ENCODE peak calls at places on chromosomes 3 and 15, in nine cellular contexts. N, C, T, Y, A, M, F, X and E are unnamed samples.
A peak's percentile ranks its signal among the peaks of the same experiment; 100 is the strongest.

GRCh38 chr3:112813016-112813415 is 33.6 kb downstream of the CD200R1L start:
- DNase-seq in N (no peak), C (no peak), T (no peak), Y (no peak), A (no peak), M (no peak), F (no peak), X (no peak), E (no peak)

GRCh38 chr15:68700395-68701123 is 120.1 kb downstream of the ANP32A start:
- DNase-seq in N (peak; percentile 67), C (no peak), T (no peak), Y (peak; percentile 11), A (no peak), M (no peak), F (no peak), X (peak; percentile 76), E (peak; percentile 75)

GRCh38 chr15:56772868-56773639 is 39.7 kb upstream of the ZNF280D start:
- DNase-seq in N (no peak), C (no peak), T (no peak), Y (no peak), A (no peak), M (no peak), F (no peak), X (no peak), E (no peak)

GRCh38 chr3:137047240-137047639 is 89.5 kb downstream of the IL20RB start:
- DNase-seq in N (no peak), C (no peak), T (no peak), Y (no peak), A (no peak), M (no peak), F (no peak), X (no peak), E (no peak)

GRCh38 chr15:51121118-51121517 is 26.4 kb upstream of the TNFAIP8L3 start:
- DNase-seq in N (no peak), C (peak; percentile 41), T (peak; percentile 86), Y (peak; percentile 77), A (peak; percentile 78), M (no peak), F (peak; percentile 42), X (no peak), E (peak; percentile 61)

GRCh38 chr3:81666502-81667121 is 94.8 kb downstream of the GBE1 start:
- DNase-seq in N (no peak), C (no peak), T (no peak), Y (no peak), A (peak; percentile 3), M (no peak), F (no peak), X (no peak), E (no peak)

GRCh38 chr3:72439321-72440183 is 408.7 kb downstream of the SHQ1 start:
- DNase-seq in N (no peak), C (no peak), T (no peak), Y (no peak), A (no peak), M (no peak), F (no peak), X (no peak), E (no peak)

GRCh38 chr3:100641471-100642032 is 32.2 kb downstream of the ADGRG7 start:
- DNase-seq in N (no peak), C (no peak), T (no peak), Y (no peak), A (no peak), M (no peak), F (no peak), X (no peak), E (no peak)

GRCh38 chr15:67618312-67618711 is 75.8 kb downstream of the MAP2K5 start:
- DNase-seq in N (no peak), C (no peak), T (no peak), Y (no peak), A (no peak), M (no peak), F (no peak), X (no peak), E (no peak)

GRCh38 chr15:73696641-73697001 is 12.4 kb downstream of the CD276 start:
- DNase-seq in N (no peak), C (no peak), T (no peak), Y (no peak), A (no peak), M (no peak), F (no peak), X (no peak), E (no peak)

GRCh38 chr3:66991478-66991877 is 6.6 kb upstream of the KBTBD8 start:
- DNase-seq in N (no peak), C (no peak), T (no peak), Y (peak; percentile 83), A (no peak), M (no peak), F (no peak), X (no peak), E (no peak)

GRCh38 chr3:4741404-4742307 is 237.6 kb upstream of the BHLHE40 start:
- DNase-seq in N (no peak), C (peak; percentile 64), T (no peak), Y (peak; percentile 90), A (peak; percentile 89), M (peak; percentile 65), F (peak; percentile 85), X (no peak), E (peak; percentile 75)

GRCh38 chr15:78565951-78566774 is 843 bp downstream of the CHRNA5 start:
- DNase-seq in N (no peak), C (no peak), T (no peak), Y (no peak), A (peak; percentile 49), M (no peak), F (peak; percentile 16), X (no peak), E (no peak)

GRCh38 chr3:4583441-4583840 is 90.3 kb downstream of the ITPR1 start:
- DNase-seq in N (no peak), C (no peak), T (no peak), Y (peak; percentile 26), A (no peak), M (no peak), F (no peak), X (no peak), E (peak; percentile 39)

GRCh38 chr3:107959767-107960166 is 131.1 kb downstream of the CD47 start:
- DNase-seq in N (no peak), C (no peak), T (no peak), Y (no peak), A (no peak), M (no peak), F (no peak), X (no peak), E (no peak)

GRCh38 chr15:78456391-78456790 is 18.4 kb downstream of the IREB2 start:
- DNase-seq in N (no peak), C (no peak), T (no peak), Y (no peak), A (no peak), M (no peak), F (no peak), X (no peak), E (no peak)

GRCh38 chr15:85793641-85794597 is 806 bp downstream of the KLHL25 start:
- DNase-seq in N (peak; percentile 49), C (peak; percentile 58), T (no peak), Y (no peak), A (peak; percentile 41), M (peak; percentile 61), F (peak; percentile 56), X (no peak), E (peak; percentile 61)

GRCh38 chr3:57275393-57275792 is 17.1 kb downstream of the ASB14 start:
- DNase-seq in N (no peak), C (no peak), T (no peak), Y (no peak), A (no peak), M (no peak), F (no peak), X (no peak), E (no peak)

GRCh38 chr15:91055548-91056331 is 33.3 kb upstream of the VPS33B start:
- DNase-seq in N (peak; percentile 87), C (peak; percentile 40), T (no peak), Y (peak; percentile 11), A (peak; percentile 91), M (peak; percentile 54), F (peak; percentile 74), X (peak; percentile 24), E (no peak)

DNA sequence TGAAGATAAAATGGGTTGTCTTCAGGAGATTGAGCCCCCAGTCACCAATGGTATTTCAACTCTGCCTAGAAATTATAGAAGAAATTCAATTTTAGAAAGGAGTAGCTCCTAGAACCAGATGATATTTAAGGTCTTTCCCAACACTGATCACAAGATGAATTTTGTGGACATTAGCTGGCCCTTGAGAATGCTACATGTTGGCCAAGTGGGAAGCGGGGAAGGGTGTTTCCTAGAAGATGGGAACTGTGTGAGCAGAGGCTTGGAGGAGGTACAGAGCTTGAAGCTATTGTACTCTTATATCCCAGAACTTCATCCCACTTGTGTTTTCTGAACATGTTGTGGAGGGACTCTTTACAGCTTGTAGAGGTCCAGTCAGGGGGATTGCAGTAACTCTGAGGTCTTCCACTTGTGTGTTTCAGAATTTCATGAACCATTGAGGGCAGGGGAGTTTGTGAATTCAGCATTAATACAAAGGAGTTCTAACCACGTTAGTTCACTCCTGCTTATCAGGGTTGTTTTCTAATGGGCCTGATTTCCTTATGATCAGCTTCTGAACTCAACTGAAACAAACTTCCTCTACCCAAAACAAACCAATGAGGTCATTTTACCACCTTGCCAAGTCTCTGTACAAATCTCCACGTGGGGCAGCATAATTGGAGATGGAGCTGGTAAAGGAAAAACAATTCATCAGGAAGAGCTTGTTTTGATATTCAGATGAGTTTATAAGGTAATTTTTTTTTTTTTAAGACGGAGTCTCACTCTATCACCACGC is 152.6 kb upstream of the TPM1 start:
- DNase-seq in N (no peak), C (no peak), T (no peak), Y (no peak), A (no peak), M (no peak), F (peak; percentile 57), X (no peak), E (no peak)
- TF ChIP-seq CTCF in N (no peak), C (no peak), T (no peak), Y (no peak), A (no peak), M (no peak), F (peak; percentile 17), X (no peak), E (no peak)

GRCh38 chr15:63971427-63971805 is 74.9 kb downstream of the DAPK2 start:
- DNase-seq in N (no peak), C (no peak), T (no peak), Y (no peak), A (no peak), M (no peak), F (no peak), X (no peak), E (no peak)
- H3K27ac ChIP-seq in N (no peak overlapping the region), C (peak overlapping the region; percentile 70), T (no peak overlapping the region), Y (peak overlapping the region; percentile 31), A (no peak overlapping the region), M (no peak overlapping the region), F (peak overlapping the region; percentile 86), X (peak overlapping the region; percentile 87), E (no peak overlapping the region)

GRCh38 chr3:119810018-119810435 is 28.1 kb downstream of the NR1I2 start:
- DNase-seq in N (peak; percentile 6), C (peak; percentile 59), T (no peak), Y (no peak), A (no peak), M (peak; percentile 34), F (peak; percentile 42), X (peak; percentile 23), E (no peak)
- TF ChIP-seq CTCF in N (no peak), C (no peak), T (no peak), Y (peak; percentile 33), A (peak; percentile 14), M (no peak), F (peak; percentile 15), X (peak; percentile 36), E (no peak)

GRCh38 chr15:93520206-93520605 is 431.2 kb upstream of the RGMA start:
- DNase-seq in N (no peak), C (no peak), T (no peak), Y (no peak), A (no peak), M (no peak), F (no peak), X (no peak), E (no peak)

GRCh38 chr15:93515256-93516044 is 426.4 kb upstream of the RGMA start:
- DNase-seq in N (no peak), C (no peak), T (no peak), Y (no peak), A (no peak), M (no peak), F (no peak), X (peak; percentile 35), E (peak; percentile 44)
- H3K27ac ChIP-seq in N (no peak overlapping the region), C (no peak overlapping the region), T (no peak overlapping the region), Y (no peak overlapping the region), A (no peak overlapping the region), M (no peak overlapping the region), F (no peak overlapping the region), X (peak overlapping the region; percentile 42), E (no peak overlapping the region)